ENCODE peak calls at places on chromosomes 1 and 21, in four cellular contexts. M is mesenchymal stem cell, Y is neuronal stem cell, P is IMR-90. K is an unnamed sample.
A peak's percentile ranks its signal among the peaks of the same experiment; 100 is the strongest.

GRCh38 chr1:19365711-19366110 is 53.6 kb downstream of the SLC66A1 start:
- DNase-seq in M (no peak), Y (no peak), P (peak; percentile 5), K (no peak)

GRCh38 chr1:225772323-225772768 is 5.3 kb upstream of the SRP9 start:
- DNase-seq in M (peak; percentile 92), Y (peak; percentile 82), P (peak; percentile 88), K (peak; percentile 91)

GRCh38 chr21:31184462-31184861 is 146.2 kb upstream of the KRTAP19-8 start:
- DNase-seq in M (no peak), Y (no peak), P (no peak), K (no peak)

GRCh38 chr1:202343652-202344349 is 2.1 kb upstream of the UBE2T start:
- DNase-seq in M (peak; percentile 63), Y (peak; percentile 26), P (peak; percentile 48), K (no peak)

GRCh38 chr1:230823421-230823820 is 44.9 kb downstream of the C1orf198 start:
- DNase-seq in M (no peak), Y (no peak), P (no peak), K (no peak)

GRCh38 chr1:158998781-158999161 is 10.9 kb upstream of the IFI16 start:
- DNase-seq in M (peak; percentile 72), Y (peak; percentile 65), P (peak; percentile 61), K (no peak)

GRCh38 chr1:12542138-12542465 is 75.9 kb downstream of the DHRS3 start:
- DNase-seq in M (no peak), Y (no peak), P (no peak), K (no peak)

GRCh38 chr1:168469690-168470089 is 74.1 kb downstream of the XCL2 start:
- DNase-seq in M (peak; percentile 77), Y (no peak), P (peak; percentile 40), K (no peak)

GRCh38 chr1:89757532-89757931 is 63.3 kb upstream of the LRRC8D start:
- DNase-seq in M (peak; percentile 30), Y (no peak), P (peak; percentile 27), K (no peak)

GRCh38 chr1:230574502-230574901 is 67.8 kb upstream of the COG2 start:
- DNase-seq in M (no peak), Y (no peak), P (no peak), K (no peak)

GRCh38 chr1:150409504-150410362 is 45.8 kb downstream of the RPRD2 start:
- DNase-seq in M (no peak), Y (no peak), P (no peak), K (no peak)

GRCh38 chr1:192879416-192879815 is 70.6 kb downstream of the RGS2 start:
- DNase-seq in M (peak; percentile 65), Y (no peak), P (peak; percentile 9), K (no peak)

GRCh38 chr1:89610457-89610991 is 22.4 kb upstream of the LRRC8C start:
- DNase-seq in M (no peak), Y (no peak), P (no peak), K (no peak)

GRCh38 chr1:181113061-181113695 is 24.7 kb downstream of the IER5 start:
- DNase-seq in M (peak; percentile 73), Y (no peak), P (peak; percentile 77), K (no peak)

GRCh38 chr1:42768172-42768571 is 1.1 kb downstream of the C1orf50 start:
- DNase-seq in M (no peak), Y (no peak), P (no peak), K (no peak)

GRCh38 chr1:184888505-184888904 is 85.8 kb downstream of the NIBAN1 start:
- DNase-seq in M (peak; percentile 69), Y (no peak), P (peak; percentile 84), K (no peak)

GRCh38 chr1:169363046-169363756 is 4.4 kb downstream of the NME7 start:
- DNase-seq in M (peak; percentile 81), Y (no peak), P (peak; percentile 94), K (no peak)

GRCh38 chr1:162275622-162276175 is 101.0 kb downstream of the SPATA46 start:
- DNase-seq in M (no peak), Y (no peak), P (no peak), K (no peak)

GRCh38 chr1:9787702-9788101 is 36.1 kb downstream of the CLSTN1 start:
- DNase-seq in M (no peak), Y (no peak), P (no peak), K (no peak)

GRCh38 chr1:85581802-85582686 is 1.5 kb downstream of the CCN1 start:
- DNase-seq in M (peak; percentile 82), Y (no peak), P (peak; percentile 76), K (peak; percentile 64)

GRCh38 chr21:46482846-46483231 is 24.1 kb downstream of the DIP2A start:
- DNase-seq in M (no peak), Y (no peak), P (no peak), K (no peak)

GRCh38 chr1:167533851-167534300 is 15.5 kb upstream of the CD247 start:
- DNase-seq in M (peak; percentile 66), Y (peak; percentile 88), P (peak; percentile 50), K (peak; percentile 83)

GRCh38 chr1:246647113-246647512 is 77.1 kb upstream of the SCCPDH start:
- DNase-seq in M (peak; percentile 79), Y (no peak), P (peak; percentile 71), K (peak; percentile 89)

GRCh38 chr21:42429856-42430255 is 26.2 kb downstream of the UBASH3A start:
- DNase-seq in M (no peak), Y (no peak), P (no peak), K (no peak)

GRCh38 chr1:208132287-208132882 is 111.8 kb downstream of the PLXNA2 start:
- DNase-seq in M (peak; percentile 70), Y (peak; percentile 70), P (peak; percentile 42), K (peak; percentile 88)

GRCh38 chr1:20602851-20603450 is 14.1 kb downstream of the CDA start:
- DNase-seq in M (no peak), Y (no peak), P (peak; percentile 12), K (no peak)

GRCh38 chr1:113593550-113594288 is 165.6 kb downstream of the PHTF1 start:
- DNase-seq in M (no peak), Y (no peak), P (peak; percentile 7), K (no peak)

GRCh38 chr1:5279127-5279526 is 624.7 kb downstream of the AJAP1 start:
- DNase-seq in M (no peak), Y (no peak), P (no peak), K (no peak)

GRCh38 chr1:28506907-28507246 is 1.0 kb downstream of the RCC1 start:
- DNase-seq in M (no peak), Y (no peak), P (no peak), K (no peak)

DNA sequence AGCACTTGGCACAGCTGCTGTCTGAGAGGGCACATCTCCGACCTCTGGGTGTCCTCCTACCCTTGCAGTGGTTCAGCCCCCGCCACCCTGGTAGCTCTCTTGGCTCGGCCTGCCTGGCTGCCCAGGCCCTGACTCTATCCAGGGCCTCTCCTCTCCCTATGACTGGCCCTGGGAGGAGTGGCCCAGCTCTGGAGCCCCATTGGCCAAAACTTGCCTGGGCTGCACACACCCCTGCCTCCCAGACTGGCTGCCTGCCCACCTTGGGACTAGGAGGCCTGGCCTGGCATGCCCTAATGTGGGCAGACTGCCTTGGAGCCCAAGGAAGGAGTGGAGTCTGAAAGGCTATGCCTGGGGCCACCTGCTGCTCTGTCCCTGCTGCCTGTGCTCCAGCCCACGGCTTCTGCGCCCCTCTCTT is 33.6 kb downstream of the ACOT11 start:
- DNase-seq in M (peak; percentile 27), Y (no peak), P (peak; percentile 71), K (peak; percentile 58)
- H2BK15ac ChIP-seq in M (no peak overlapping the region), Y (peak overlapping the region; percentile 95), P (no peak overlapping the region), K (no peak overlapping the region)

DNA sequence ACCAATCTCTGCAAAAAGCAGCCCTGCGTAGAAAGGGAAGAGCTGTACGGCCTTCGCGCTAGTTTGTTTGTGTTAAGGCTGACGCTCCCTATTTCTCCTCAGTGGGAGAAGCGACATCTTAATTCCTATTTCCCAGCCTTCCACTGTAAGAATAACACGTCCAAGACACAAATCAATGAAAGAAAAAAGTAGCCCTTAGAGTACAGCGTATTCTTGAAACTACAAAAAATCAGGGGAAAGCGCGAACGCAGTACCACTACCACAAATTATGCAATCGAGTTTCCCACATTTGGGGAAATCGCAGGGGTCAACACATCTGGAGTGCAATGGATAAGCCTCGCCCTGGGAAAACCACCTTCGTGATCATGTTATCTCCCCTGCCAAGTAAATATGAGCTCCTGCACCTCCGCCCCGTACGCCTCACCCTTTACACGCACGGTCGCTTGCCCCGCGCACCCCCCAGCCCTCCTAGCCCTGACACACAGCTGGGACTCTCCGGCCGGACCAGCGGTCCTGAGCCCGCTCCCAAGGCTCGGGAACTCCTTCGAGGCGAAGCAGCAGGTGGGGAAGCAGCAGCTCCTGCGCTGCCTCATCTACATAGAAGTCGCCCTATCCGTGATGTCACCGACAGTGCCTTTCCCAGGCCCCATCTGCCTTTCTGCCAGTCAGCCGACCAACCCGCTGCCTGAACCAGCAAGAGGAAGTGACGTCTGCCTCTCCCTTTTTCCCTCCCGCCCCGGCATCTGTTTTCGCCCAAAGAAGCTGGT is 94.7 kb downstream of the PPIAL4G start:
- DNase-seq in M (peak; percentile 93), Y (peak; percentile 64), P (peak; percentile 91), K (peak; percentile 99)
- H2BK5ac ChIP-seq in M (peak overlapping the region; percentile 93), Y (no peak overlapping the region), P (peak overlapping the region; percentile 89), K (no peak overlapping the region)

GRCh38 chr1:148318123-148318899 is 164.8 kb downstream of the PPIAL4G start:
- DNase-seq in M (no peak), Y (no peak), P (no peak), K (no peak)

GRCh38 chr1:148315081-148315811 is 163.2 kb upstream of the NBPF11 start:
- DNase-seq in M (no peak), Y (no peak), P (no peak), K (no peak)

GRCh38 chr1:148317288-148317985 is 165.4 kb upstream of the NBPF11 start:
- DNase-seq in M (no peak), Y (no peak), P (no peak), K (peak; percentile 38)

GRCh38 chr1:148318900-148319242 is 164.2 kb downstream of the PPIAL4G start:
- DNase-seq in M (no peak), Y (no peak), P (no peak), K (no peak)
- H2BK15ac ChIP-seq in M (no peak overlapping the region), Y (no peak overlapping the region), P (no peak overlapping the region), K (no peak overlapping the region)

GRCh38 chr1:218447010-218447689 is 102.0 kb downstream of the TGFB2 start:
- DNase-seq in M (no peak), Y (no peak), P (no peak), K (no peak)
- H2BK5ac ChIP-seq in M (no peak overlapping the region), Y (no peak overlapping the region), P (no peak overlapping the region), K (no peak overlapping the region)

K was measured in H9.